ENCODE peak calls at places on chromosome 7, in six cellular contexts. X is neural crest cell, D is IMR-90, I is ovary, E is AG09309, K is fibroblast of lung. J is an unnamed sample.

GRCh38 chr7:121172484-121172883 is 156.3 kb upstream of the WNT16 start:
- DNase-seq in X (no peak), E (no peak), K (no peak), I (no peak), D (no peak), J (no peak)

GRCh38 chr7:128136215-128136597 is 104.9 kb upstream of the LEP start:
- DNase-seq in E (no peak), X (peak; percentile 36), I (no peak), D (no peak), K (no peak), J (no peak)

GRCh38 chr7:32020760-32021159 is 49.4 kb downstream of the PDE1C start:
- DNase-seq in I (no peak), E (no peak), D (peak; percentile 45), X (no peak), K (peak; percentile 50), J (no peak)

GRCh38 chr7:41103331-41103730 is 599.6 kb downstream of the INHBA start:
- DNase-seq in X (no peak), D (peak; percentile 77), I (no peak), E (no peak), K (no peak), J (no peak)

GRCh38 chr7:64882341-64883112 is 20.5 kb upstream of the ZNF273 start:
- DNase-seq in E (no peak), D (no peak), K (peak; percentile 9), I (peak; percentile 66), X (no peak), J (peak; percentile 54)

GRCh38 chr7:27784399-27785053 is 44.6 kb downstream of the TAX1BP1 start:
- DNase-seq in I (no peak), K (peak; percentile 68), D (peak; percentile 70), X (peak; percentile 14), E (no peak), J (peak; percentile 29)

GRCh38 chr7:94511763-94512162 is 2.2 kb downstream of the CASD1 start:
- DNase-seq in D (peak; percentile 13), K (peak; percentile 2), E (no peak), I (no peak), X (no peak), J (no peak)

GRCh38 chr7:78616539-78616938 is 818.0 kb downstream of the PHTF2 start:
- DNase-seq in X (no peak), K (no peak), E (no peak), D (no peak), I (no peak), J (no peak)

GRCh38 chr7:130131191-130131834 is 61.0 kb downstream of the KLHDC10 start:
- DNase-seq in X (no peak), E (no peak), I (no peak), D (no peak), K (no peak), J (no peak)

GRCh38 chr7:134557391-134557790 is 8.5 kb downstream of the AKR1B15 start:
- DNase-seq in K (no peak), E (no peak), I (no peak), D (no peak), X (no peak), J (no peak)

GRCh38 chr7:134554417-134554966 is 5.6 kb downstream of the AKR1B15 start:
- DNase-seq in D (no peak), E (no peak), X (no peak), I (no peak), K (no peak), J (no peak)

GRCh38 chr7:134552105-134552504 is 3.2 kb downstream of the AKR1B15 start:
- DNase-seq in E (no peak), X (no peak), D (peak; percentile 20), K (peak; percentile 33), I (no peak), J (no peak)

GRCh38 chr7:134558370-134558769 is 9.5 kb downstream of the AKR1B15 start:
- DNase-seq in X (no peak), K (no peak), D (no peak), E (no peak), I (no peak), J (no peak)

GRCh38 chr7:134553976-134554375 is 5.1 kb downstream of the AKR1B15 start:
- DNase-seq in D (peak; percentile 5), I (no peak), K (no peak), X (no peak), E (no peak), J (no peak)
- TF ChIP-seq CTCF in D (no peak), I (no peak), K (peak; percentile 5), X (no peak), E (peak; percentile 29), J (no peak)

GRCh38 chr7:30626984-30627383 is 32.3 kb downstream of the GARS1 start:
- DNase-seq in E (no peak), I (no peak), X (no peak), K (no peak), D (peak; percentile 6), J (peak; percentile 46)

GRCh38 chr7:30630986-30631385 is 36.3 kb downstream of the GARS1 start:
- DNase-seq in D (no peak), X (no peak), K (no peak), I (no peak), E (no peak), J (no peak)

GRCh38 chr7:30625283-30625682 is 30.6 kb downstream of the GARS1 start:
- DNase-seq in I (no peak), X (no peak), E (no peak), D (no peak), K (no peak), J (no peak)
- TF ChIP-seq CTCF in I (no peak), X (no peak), E (no peak), D (no peak), K (no peak), J (no peak)

GRCh38 chr7:80287400-80288174 is 153.0 kb downstream of the GNAI1 start:
- DNase-seq in X (no peak), I (no peak), E (no peak), D (no peak), K (no peak), J (no peak)

GRCh38 chr7:80286611-80287010 is 152.0 kb downstream of the GNAI1 start:
- DNase-seq in I (no peak), D (no peak), X (no peak), K (no peak), E (no peak), J (no peak)

GRCh38 chr7:80294321-80294720 is 159.7 kb downstream of the GNAI1 start:
- DNase-seq in X (no peak), E (peak; percentile 42), I (no peak), K (peak; percentile 57), D (peak; percentile 74), J (no peak)

GRCh38 chr7:80284848-80285247 is 150.2 kb downstream of the GNAI1 start:
- DNase-seq in I (no peak), E (peak; percentile 83), K (peak; percentile 95), D (peak; percentile 95), X (no peak), J (no peak)

DNA sequence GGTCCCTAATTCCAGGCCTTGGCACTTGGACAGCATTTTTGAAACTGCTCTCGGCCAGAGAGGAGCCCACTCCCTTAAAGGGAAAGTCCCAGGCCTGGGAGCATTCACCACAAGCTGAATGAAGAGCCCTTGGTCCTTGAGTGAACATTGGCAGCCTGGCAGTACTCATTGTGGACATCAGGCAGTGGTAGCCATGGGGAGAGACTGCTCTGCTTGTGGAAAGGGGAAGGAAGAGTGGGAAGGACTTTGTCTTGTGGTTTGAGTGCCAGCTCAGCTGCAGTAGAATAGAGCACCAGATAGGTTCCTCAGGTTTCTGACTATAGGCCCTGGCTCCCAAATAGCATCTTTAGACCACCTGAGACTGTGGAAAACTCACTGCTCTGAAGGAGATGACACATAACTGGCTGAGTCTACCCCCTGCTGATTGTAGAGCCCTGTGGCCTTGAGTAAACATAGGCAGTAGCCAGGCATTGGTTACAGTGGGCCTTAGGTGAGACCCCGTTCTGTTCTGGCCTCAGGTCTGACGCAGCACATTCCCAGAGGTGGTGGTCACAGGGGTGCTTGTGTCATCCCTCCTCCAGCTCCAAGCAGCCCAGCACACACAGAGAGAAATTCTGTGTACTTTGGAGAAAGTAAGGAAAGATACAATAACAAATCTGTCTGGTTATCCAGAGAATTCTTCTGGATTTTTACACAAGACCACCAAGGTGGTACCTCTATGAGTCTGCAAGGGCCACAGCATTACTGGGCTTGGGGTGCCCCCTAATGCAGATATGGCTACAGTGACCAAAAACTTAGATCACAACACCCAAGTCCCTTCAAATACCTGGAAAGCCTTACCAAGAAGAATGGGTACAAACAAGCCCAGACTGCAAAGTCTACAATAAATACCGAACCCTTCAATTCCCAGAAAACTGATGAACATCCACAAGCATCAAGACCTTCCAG is 153.8 kb downstream of the GNAI1 start:
- DNase-seq in D (peak; percentile 84), K (peak; percentile 36), I (no peak), X (no peak), E (peak; percentile 57), J (peak; percentile 4)
- TF ChIP-seq CTCF in D (peak; percentile 29), K (no peak), I (no peak), X (no peak), E (peak; percentile 11), J (no peak)

DNA sequence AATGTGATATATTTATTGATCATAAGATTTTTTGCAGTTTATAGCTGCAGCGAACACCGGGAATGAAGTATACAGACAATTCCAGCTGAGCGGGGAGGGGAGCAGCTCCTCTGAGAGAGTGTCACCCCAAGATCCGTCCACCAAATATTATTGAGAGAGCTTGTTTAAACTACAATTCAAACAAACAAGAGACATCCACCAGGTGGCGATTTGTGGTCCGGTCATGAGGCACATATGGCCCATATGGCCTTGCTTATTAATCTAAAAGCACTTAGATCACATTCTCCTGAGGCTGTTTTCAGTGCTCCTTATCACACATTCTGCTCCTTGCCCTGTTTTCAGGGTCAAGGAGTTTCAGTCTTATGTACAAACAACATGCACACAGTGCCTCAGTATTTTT is 83.1 kb downstream of the THSD7A start:
- DNase-seq in X (no peak), E (no peak), D (no peak), K (no peak), I (no peak), J (peak; percentile 2)
- TF ChIP-seq CTCF in X (peak; percentile 20), E (no peak), D (no peak), K (no peak), I (no peak), J (no peak)

GRCh38 chr7:99325597-99326407 is at the start of gene ARPC1A:
- DNase-seq in I (peak; percentile 95), E (peak; percentile 72), D (peak; percentile 91), K (peak; percentile 92), X (peak; percentile 83), J (peak; percentile 91)
- TF ChIP-seq CTCF in I (no peak), E (peak; percentile 36), D (peak; percentile 33), K (no peak), X (peak; percentile 37), J (no peak)